ENCODE peak calls at places on chromosome 15, in five cellular contexts. One of them, this sample, is unnamed.

GRCh38 chr15:37898385-37898784 is 36.1 kb upstream of the TMCO5A start:
- DNase-seq in dorsolateral prefrontal cortex: no peak
- DNase-seq in suprapubic skin: no peak
- DNase-seq in CD8-positive, alpha-beta memory T cell: no peak
- DNase-seq in endothelial cell of umbilical vein: no peak
- DNase-seq in this sample: no peak

GRCh38 chr15:90560229-90560771 is 30.6 kb downstream of the CRTC3 start:
- DNase-seq in suprapubic skin: peak
- DNase-seq in CD8-positive, alpha-beta memory T cell: no peak
- DNase-seq in endothelial cell of umbilical vein: peak
- DNase-seq in dorsolateral prefrontal cortex: no peak
- DNase-seq in this sample: peak

GRCh38 chr15:29517829-29518228 is 248.2 kb upstream of the NSMCE3 start:
- DNase-seq in suprapubic skin: no peak
- DNase-seq in endothelial cell of umbilical vein: no peak
- DNase-seq in CD8-positive, alpha-beta memory T cell: no peak
- DNase-seq in dorsolateral prefrontal cortex: no peak
- DNase-seq in this sample: no peak

GRCh38 chr15:38297623-38298388 is 45.2 kb downstream of the SPRED1 start:
- DNase-seq in endothelial cell of umbilical vein: no peak
- DNase-seq in dorsolateral prefrontal cortex: no peak
- DNase-seq in suprapubic skin: no peak
- DNase-seq in CD8-positive, alpha-beta memory T cell: no peak
- DNase-seq in this sample: peak

GRCh38 chr15:98779463-98780071 is 131.2 kb downstream of the IGF1R start:
- DNase-seq in suprapubic skin: peak
- DNase-seq in endothelial cell of umbilical vein: peak
- DNase-seq in dorsolateral prefrontal cortex: peak
- DNase-seq in CD8-positive, alpha-beta memory T cell: peak
- DNase-seq in this sample: no peak

GRCh38 chr15:31296304-31297220 is 30.1 kb upstream of the KLF13 start:
- DNase-seq in CD8-positive, alpha-beta memory T cell: no peak
- DNase-seq in suprapubic skin: peak
- DNase-seq in dorsolateral prefrontal cortex: peak
- DNase-seq in endothelial cell of umbilical vein: peak
- DNase-seq in this sample: no peak

GRCh38 chr15:40003491-40003916 is 35.5 kb downstream of the SRP14 start:
- DNase-seq in CD8-positive, alpha-beta memory T cell: no peak
- DNase-seq in endothelial cell of umbilical vein: no peak
- DNase-seq in dorsolateral prefrontal cortex: no peak
- DNase-seq in suprapubic skin: no peak
- DNase-seq in this sample: no peak

GRCh38 chr15:38524156-38524555 is 40.5 kb downstream of the RASGRP1 start:
- DNase-seq in suprapubic skin: no peak
- DNase-seq in CD8-positive, alpha-beta memory T cell: no peak
- DNase-seq in endothelial cell of umbilical vein: no peak
- DNase-seq in dorsolateral prefrontal cortex: no peak
- DNase-seq in this sample: no peak

GRCh38 chr15:74202461-74203401 is at the start of gene STRA6:
- DNase-seq in suprapubic skin: no peak
- DNase-seq in dorsolateral prefrontal cortex: no peak
- DNase-seq in CD8-positive, alpha-beta memory T cell: no peak
- DNase-seq in endothelial cell of umbilical vein: no peak
- DNase-seq in this sample: peak

GRCh38 chr15:63296195-63296594 is 18.8 kb downstream of the APH1B start:
- DNase-seq in dorsolateral prefrontal cortex: no peak
- DNase-seq in CD8-positive, alpha-beta memory T cell: no peak
- DNase-seq in suprapubic skin: no peak
- DNase-seq in endothelial cell of umbilical vein: peak
- DNase-seq in this sample: no peak

GRCh38 chr15:65789105-65789504 is 3.0 kb downstream of the DENND4A start:
- DNase-seq in CD8-positive, alpha-beta memory T cell: no peak
- DNase-seq in endothelial cell of umbilical vein: no peak
- DNase-seq in suprapubic skin: no peak
- DNase-seq in dorsolateral prefrontal cortex: no peak
- DNase-seq in this sample: no peak

DNA sequence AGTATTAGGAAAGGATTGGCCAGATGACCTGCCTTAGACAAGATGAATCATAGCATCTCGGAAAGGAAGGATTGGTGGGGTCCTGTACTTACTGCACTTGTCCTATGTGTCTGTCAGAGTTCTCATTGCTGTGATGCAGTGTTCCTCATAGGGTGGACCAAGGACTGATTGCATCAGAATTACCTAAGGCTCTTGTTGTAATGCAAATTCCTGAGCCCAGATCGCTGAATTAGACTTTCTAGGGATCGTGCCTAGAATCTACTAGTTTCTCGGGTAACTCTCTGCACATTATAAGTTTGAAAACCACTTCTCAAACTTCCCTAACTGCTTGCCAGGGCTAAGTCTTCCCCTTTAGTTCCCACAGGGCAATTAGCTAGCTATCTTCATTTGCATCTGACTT is 74.9 kb upstream of the SKOR1 start:
- DNase-seq in dorsolateral prefrontal cortex: no peak
- DNase-seq in endothelial cell of umbilical vein: no peak
- DNase-seq in suprapubic skin: no peak
- DNase-seq in CD8-positive, alpha-beta memory T cell: no peak
- DNase-seq in this sample: peak
- H3K4me3 ChIP-seq in dorsolateral prefrontal cortex: no peak
- H3K4me3 ChIP-seq in endothelial cell of umbilical vein: no peak
- H3K4me3 ChIP-seq in suprapubic skin: no peak
- H3K4me3 ChIP-seq in CD8-positive, alpha-beta memory T cell: peak
- H3K4me3 ChIP-seq in this sample: no peak

GRCh38 chr15:92668086-92668485 is 12.5 kb upstream of the FAM174B start:
- DNase-seq in suprapubic skin: no peak
- DNase-seq in endothelial cell of umbilical vein: no peak
- DNase-seq in dorsolateral prefrontal cortex: no peak
- DNase-seq in CD8-positive, alpha-beta memory T cell: no peak
- DNase-seq in this sample: no peak
- H3K4me3 ChIP-seq in suprapubic skin: no peak
- H3K4me3 ChIP-seq in endothelial cell of umbilical vein: no peak
- H3K4me3 ChIP-seq in dorsolateral prefrontal cortex: no peak
- H3K4me3 ChIP-seq in CD8-positive, alpha-beta memory T cell: no peak
- H3K4me3 ChIP-seq in this sample: no peak

GRCh38 chr15:41285285-41285684 is 47.1 kb downstream of the OIP5 start:
- DNase-seq in CD8-positive, alpha-beta memory T cell: no peak
- DNase-seq in suprapubic skin: no peak
- DNase-seq in dorsolateral prefrontal cortex: no peak
- DNase-seq in endothelial cell of umbilical vein: no peak
- DNase-seq in this sample: no peak

GRCh38 chr15:41281236-41281635 is 50.2 kb downstream of the CHP1 start:
- DNase-seq in endothelial cell of umbilical vein: peak
- DNase-seq in dorsolateral prefrontal cortex: no peak
- DNase-seq in suprapubic skin: no peak
- DNase-seq in CD8-positive, alpha-beta memory T cell: no peak
- DNase-seq in this sample: peak

GRCh38 chr15:41286665-41287333 is 45.6 kb downstream of the OIP5 start:
- DNase-seq in suprapubic skin: no peak
- DNase-seq in CD8-positive, alpha-beta memory T cell: no peak
- DNase-seq in dorsolateral prefrontal cortex: no peak
- DNase-seq in endothelial cell of umbilical vein: no peak
- DNase-seq in this sample: no peak

GRCh38 chr15:41283653-41284424 is 48.6 kb downstream of the OIP5 start:
- DNase-seq in dorsolateral prefrontal cortex: peak
- DNase-seq in endothelial cell of umbilical vein: peak
- DNase-seq in suprapubic skin: peak
- DNase-seq in CD8-positive, alpha-beta memory T cell: peak
- DNase-seq in this sample: peak

GRCh38 chr15:41284425-41285177 is 47.8 kb downstream of the OIP5 start:
- DNase-seq in dorsolateral prefrontal cortex: no peak
- DNase-seq in CD8-positive, alpha-beta memory T cell: no peak
- DNase-seq in suprapubic skin: peak
- DNase-seq in endothelial cell of umbilical vein: peak
- DNase-seq in this sample: no peak
- H3K4me3 ChIP-seq in dorsolateral prefrontal cortex: peak
- H3K4me3 ChIP-seq in CD8-positive, alpha-beta memory T cell: peak
- H3K4me3 ChIP-seq in suprapubic skin: peak
- H3K4me3 ChIP-seq in endothelial cell of umbilical vein: peak
- H3K4me3 ChIP-seq in this sample: peak

GRCh38 chr15:60557157-60557556 is 78.2 kb upstream of the ICE2 start:
- DNase-seq in suprapubic skin: no peak
- DNase-seq in endothelial cell of umbilical vein: no peak
- DNase-seq in CD8-positive, alpha-beta memory T cell: no peak
- DNase-seq in dorsolateral prefrontal cortex: no peak
- DNase-seq in this sample: no peak
- H3K4me3 ChIP-seq in suprapubic skin: no peak
- H3K4me3 ChIP-seq in endothelial cell of umbilical vein: no peak
- H3K4me3 ChIP-seq in CD8-positive, alpha-beta memory T cell: no peak
- H3K4me3 ChIP-seq in dorsolateral prefrontal cortex: no peak
- H3K4me3 ChIP-seq in this sample: no peak

DNA sequence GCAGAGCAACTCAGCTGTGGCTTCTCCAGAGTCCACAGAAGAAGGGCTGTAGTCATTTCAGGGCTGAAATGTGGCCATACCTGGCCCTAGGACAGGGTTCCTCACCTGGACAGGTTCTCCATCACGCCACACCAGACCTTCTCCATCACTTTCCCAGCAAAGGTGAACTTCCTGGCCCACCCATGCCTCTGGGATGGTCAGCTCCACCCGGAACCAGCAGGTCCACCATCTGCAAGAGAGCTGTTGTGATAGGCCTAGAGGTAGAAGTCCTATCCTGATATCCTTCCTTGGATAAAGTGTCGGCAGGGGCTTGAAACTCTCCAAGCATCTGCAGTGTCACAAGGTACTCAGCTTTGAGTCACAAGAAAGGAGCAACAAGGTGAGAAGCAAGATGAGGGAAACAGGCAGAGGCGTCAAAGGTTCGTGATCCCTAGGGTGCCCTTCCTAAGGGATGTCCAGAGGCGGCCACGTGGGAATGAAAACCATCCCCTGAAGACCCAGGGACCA is 948 bp downstream of the MAN2C1 start:
- DNase-seq in endothelial cell of umbilical vein: no peak
- DNase-seq in CD8-positive, alpha-beta memory T cell: no peak
- DNase-seq in dorsolateral prefrontal cortex: no peak
- DNase-seq in suprapubic skin: no peak
- DNase-seq in this sample: no peak
- H3K4me3 ChIP-seq in endothelial cell of umbilical vein: peak
- H3K4me3 ChIP-seq in CD8-positive, alpha-beta memory T cell: peak
- H3K4me3 ChIP-seq in dorsolateral prefrontal cortex: peak
- H3K4me3 ChIP-seq in suprapubic skin: peak
- H3K4me3 ChIP-seq in this sample: peak

GRCh38 chr15:41501961-41502786 is 8.5 kb downstream of the ITPKA start:
- DNase-seq in dorsolateral prefrontal cortex: no peak
- DNase-seq in suprapubic skin: no peak
- DNase-seq in endothelial cell of umbilical vein: no peak
- DNase-seq in CD8-positive, alpha-beta memory T cell: peak
- DNase-seq in this sample: no peak
- H3K4me3 ChIP-seq in dorsolateral prefrontal cortex: peak
- H3K4me3 ChIP-seq in suprapubic skin: peak
- H3K4me3 ChIP-seq in endothelial cell of umbilical vein: no peak
- H3K4me3 ChIP-seq in CD8-positive, alpha-beta memory T cell: peak
- H3K4me3 ChIP-seq in this sample: peak

GRCh38 chr15:85706779-85707518 is 87.8 kb downstream of the KLHL25 start:
- DNase-seq in suprapubic skin: no peak
- DNase-seq in endothelial cell of umbilical vein: peak
- DNase-seq in dorsolateral prefrontal cortex: no peak
- DNase-seq in CD8-positive, alpha-beta memory T cell: peak
- DNase-seq in this sample: peak
- H3K4me3 ChIP-seq in suprapubic skin: peak
- H3K4me3 ChIP-seq in endothelial cell of umbilical vein: no peak
- H3K4me3 ChIP-seq in dorsolateral prefrontal cortex: peak
- H3K4me3 ChIP-seq in CD8-positive, alpha-beta memory T cell: peak
- H3K4me3 ChIP-seq in this sample: no peak

GRCh38 chr15:33069161-33069560 is 125.4 kb downstream of the FMN1 start:
- DNase-seq in suprapubic skin: no peak
- DNase-seq in dorsolateral prefrontal cortex: no peak
- DNase-seq in endothelial cell of umbilical vein: no peak
- DNase-seq in CD8-positive, alpha-beta memory T cell: no peak
- DNase-seq in this sample: no peak

GRCh38 chr15:33066584-33066983 is 127.9 kb downstream of the FMN1 start:
- DNase-seq in suprapubic skin: no peak
- DNase-seq in dorsolateral prefrontal cortex: no peak
- DNase-seq in endothelial cell of umbilical vein: no peak
- DNase-seq in CD8-positive, alpha-beta memory T cell: no peak
- DNase-seq in this sample: no peak

GRCh38 chr15:33068007-33068441 is 126.5 kb downstream of the FMN1 start:
- DNase-seq in endothelial cell of umbilical vein: no peak
- DNase-seq in CD8-positive, alpha-beta memory T cell: no peak
- DNase-seq in suprapubic skin: peak
- DNase-seq in dorsolateral prefrontal cortex: peak
- DNase-seq in this sample: no peak

GRCh38 chr15:33068531-33068990 is 126.0 kb downstream of the FMN1 start:
- DNase-seq in CD8-positive, alpha-beta memory T cell: no peak
- DNase-seq in dorsolateral prefrontal cortex: no peak
- DNase-seq in endothelial cell of umbilical vein: no peak
- DNase-seq in suprapubic skin: peak
- DNase-seq in this sample: no peak

DNA sequence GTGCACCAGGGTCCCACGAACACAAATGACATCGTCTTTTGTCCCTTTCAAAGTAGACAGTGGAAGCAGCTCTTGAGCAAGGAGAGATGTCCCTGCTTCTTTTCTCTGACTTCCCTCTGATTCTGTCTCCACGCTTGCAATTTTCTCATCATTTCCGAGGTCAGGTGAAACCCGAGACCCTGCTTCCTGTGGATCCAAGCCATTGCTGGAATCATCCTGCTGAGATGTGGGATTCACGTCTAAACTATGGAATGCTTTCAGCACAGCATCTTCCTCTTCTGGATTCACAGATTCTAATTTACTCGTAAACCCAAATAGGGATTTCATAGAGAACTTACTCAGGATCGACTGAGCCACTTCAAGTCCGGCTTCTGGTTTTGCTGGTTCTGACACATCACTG is 127.1 kb downstream of the FMN1 start:
- DNase-seq in dorsolateral prefrontal cortex: no peak
- DNase-seq in CD8-positive, alpha-beta memory T cell: no peak
- DNase-seq in suprapubic skin: no peak
- DNase-seq in endothelial cell of umbilical vein: no peak
- DNase-seq in this sample: peak
- H3K4me3 ChIP-seq in dorsolateral prefrontal cortex: peak
- H3K4me3 ChIP-seq in CD8-positive, alpha-beta memory T cell: peak
- H3K4me3 ChIP-seq in suprapubic skin: peak
- H3K4me3 ChIP-seq in endothelial cell of umbilical vein: no peak
- H3K4me3 ChIP-seq in this sample: no peak

This sample was measured in skeletal muscle cell.